ENCODE peak calls at places on chromosome X, in six cellular contexts. K, W, H, I, Q and P are unnamed samples.

GRCh38 chrX:34880656-34881055 is 61.9 kb upstream of the FAM47B start:
- DNase-seq in W (peak), Q (peak), K (no peak), I (no peak), H (no peak), P (no peak)

GRCh38 chrX:128460835-128461234 is 408.6 kb upstream of the ACTRT1 start:
- DNase-seq in H (no peak), Q (no peak), I (no peak), K (no peak), W (peak), P (no peak)

GRCh38 chrX:68895339-68896250 is 66.8 kb downstream of the EFNB1 start:
- DNase-seq in H (peak), I (peak), Q (no peak), K (peak), W (peak), P (no peak)

GRCh38 chrX:53262918-53263394 is 18.4 kb downstream of the IQSEC2 start:
- DNase-seq in H (peak), K (no peak), Q (no peak), I (no peak), W (peak), P (no peak)

GRCh38 chrX:46573896-46574336 is 351 bp downstream of the CHST7 start:
- DNase-seq in H (peak), K (peak), W (peak), I (peak), Q (no peak), P (no peak)

GRCh38 chrX:47047989-47048388 is 30.3 kb upstream of the RGN start:
- DNase-seq in I (no peak), W (no peak), K (no peak), H (peak), Q (no peak), P (no peak)

GRCh38 chrX:130179170-130179569 is 7.4 kb downstream of the RAB33A start:
- DNase-seq in Q (no peak), H (no peak), I (no peak), K (no peak), W (no peak), P (no peak)

GRCh38 chrX:110409925-110410324 is 51.3 kb downstream of the RTL9 start:
- DNase-seq in W (peak), I (no peak), H (no peak), K (no peak), Q (no peak), P (no peak)

GRCh38 chrX:2965965-2966364 is 36.8 kb upstream of the ARSD start:
- DNase-seq in I (no peak), W (peak), H (no peak), K (no peak), Q (no peak), P (no peak)

GRCh38 chrX:83759872-83760271 is 101.1 kb upstream of the CYLC1 start:
- DNase-seq in H (no peak), Q (no peak), I (no peak), W (peak), K (no peak), P (no peak)

GRCh38 chrX:48107717-48108116 is 22.7 kb upstream of the SPACA5B start:
- DNase-seq in Q (no peak), W (no peak), I (no peak), H (no peak), K (no peak), P (no peak)

GRCh38 chrX:66408507-66408906 is 230.4 kb downstream of the EDA2R start:
- DNase-seq in W (no peak), I (no peak), H (no peak), Q (no peak), K (no peak), P (no peak)

DNA sequence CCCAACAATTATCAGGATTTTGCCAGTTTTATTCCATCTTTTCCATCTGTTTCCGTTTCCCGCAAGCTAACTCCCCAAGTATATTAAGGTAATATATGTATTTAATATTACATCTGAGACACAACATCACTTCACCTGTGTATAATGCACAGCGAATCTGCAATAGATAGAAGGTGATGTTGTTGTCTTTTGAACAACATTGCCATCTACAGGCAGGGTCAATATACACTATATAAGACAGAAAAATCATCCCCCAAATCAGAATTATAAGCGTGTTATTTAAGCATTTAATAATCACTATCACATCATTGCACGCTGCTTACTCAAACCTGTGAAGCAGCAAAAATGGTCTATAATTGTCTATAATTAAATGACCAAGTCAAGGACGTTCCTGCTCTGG is 1115.5 kb downstream of the NLGN4X start:
- DNase-seq in I (no peak), Q (no peak), K (no peak), H (no peak), W (peak), P (no peak)
- TF ChIP-seq CTCF in I (peak), Q (no peak), K (no peak), H (peak), W (peak), P (no peak)

GRCh38 chrX:17527932-17528331 is 152.9 kb downstream of the NHS start:
- DNase-seq in Q (no peak), W (no peak), K (no peak), I (no peak), H (no peak), P (no peak)
- TF ChIP-seq CTCF in Q (no peak), W (no peak), K (no peak), I (no peak), H (no peak), P (no peak)

GRCh38 chrX:106263817-106264216 is 95.7 kb downstream of the PWWP3B start:
- DNase-seq in I (no peak), Q (no peak), H (no peak), W (peak), K (no peak), P (no peak)
- TF ChIP-seq CTCF in I (no peak), Q (no peak), H (no peak), W (no peak), K (no peak), P (no peak)

GRCh38 chrX:38595801-38596200 is 34.5 kb downstream of the TSPAN7 start:
- DNase-seq in H (no peak), K (no peak), W (no peak), I (no peak), Q (no peak), P (no peak)

GRCh38 chrX:38600089-38600755 is 38.9 kb downstream of the TSPAN7 start:
- DNase-seq in I (no peak), K (no peak), W (no peak), H (no peak), Q (no peak), P (no peak)

GRCh38 chrX:38594434-38594833 is 33.1 kb downstream of the TSPAN7 start:
- DNase-seq in K (no peak), H (no peak), W (no peak), I (no peak), Q (no peak), P (no peak)

GRCh38 chrX:38596939-38597338 is 35.6 kb downstream of the TSPAN7 start:
- DNase-seq in W (no peak), H (no peak), I (no peak), Q (no peak), K (no peak), P (no peak)
- TF ChIP-seq CTCF in W (no peak), H (no peak), I (no peak), Q (no peak), K (no peak), P (no peak)